ENCODE peak calls at places on chromosomes 5 and 9, in six cellular contexts. One of them, this sample, is unnamed.

GRCh38 chr5:111953351-111954127 is 196.5 kb upstream of the NREP start:
- DNase-seq in HepG2: no peak
- DNase-seq in body of pancreas: no peak
- DNase-seq in heart left ventricle: no peak
- DNase-seq in uterus: no peak
- DNase-seq in A549: no peak
- DNase-seq in this sample: no peak

GRCh38 chr5:91079037-91079436 is 304.1 kb downstream of the ARRDC3 start:
- DNase-seq in heart left ventricle: no peak
- DNase-seq in HepG2: no peak
- DNase-seq in A549: no peak
- DNase-seq in body of pancreas: no peak
- DNase-seq in uterus: no peak
- DNase-seq in this sample: no peak

GRCh38 chr9:81474792-81475191 is 214.6 kb downstream of the TLE1 start:
- DNase-seq in HepG2: no peak
- DNase-seq in body of pancreas: no peak
- DNase-seq in A549: no peak
- DNase-seq in uterus: no peak
- DNase-seq in heart left ventricle: no peak
- DNase-seq in this sample: no peak

GRCh38 chr5:3835817-3836216 is 240.2 kb downstream of the IRX1 start:
- DNase-seq in body of pancreas: no peak
- DNase-seq in A549: no peak
- DNase-seq in heart left ventricle: no peak
- DNase-seq in uterus: no peak
- DNase-seq in HepG2: no peak
- DNase-seq in this sample: no peak

GRCh38 chr9:136093995-136094881 is 851 bp downstream of the NACC2 start:
- DNase-seq in A549: peak; percentile 81
- DNase-seq in body of pancreas: peak; percentile 82
- DNase-seq in HepG2: peak; percentile 72
- DNase-seq in uterus: peak; percentile 81
- DNase-seq in heart left ventricle: peak; percentile 91
- DNase-seq in this sample: peak; percentile 92

GRCh38 chr5:156420665-156421064 is 93.7 kb downstream of the SGCD start:
- DNase-seq in body of pancreas: no peak
- DNase-seq in HepG2: no peak
- DNase-seq in uterus: no peak
- DNase-seq in heart left ventricle: no peak
- DNase-seq in A549: no peak
- DNase-seq in this sample: no peak

GRCh38 chr5:85096426-85096825 is 711.7 kb upstream of the EDIL3 start:
- DNase-seq in HepG2: no peak
- DNase-seq in A549: no peak
- DNase-seq in uterus: no peak
- DNase-seq in body of pancreas: no peak
- DNase-seq in heart left ventricle: no peak
- DNase-seq in this sample: no peak

GRCh38 chr5:134525687-134526482 is 415 bp downstream of the JADE2 start:
- DNase-seq in A549: peak; percentile 84
- DNase-seq in body of pancreas: peak; percentile 82
- DNase-seq in HepG2: peak; percentile 61
- DNase-seq in heart left ventricle: peak; percentile 89
- DNase-seq in uterus: peak; percentile 79
- DNase-seq in this sample: peak; percentile 80

GRCh38 chr5:150368526-150368925 is 11.0 kb downstream of the TCOF1 start:
- DNase-seq in A549: no peak
- DNase-seq in HepG2: no peak
- DNase-seq in heart left ventricle: no peak
- DNase-seq in body of pancreas: no peak
- DNase-seq in uterus: no peak
- DNase-seq in this sample: no peak

GRCh38 chr5:115838885-115839518 is 2.4 kb downstream of the ATG12 start:
- DNase-seq in heart left ventricle: no peak
- DNase-seq in uterus: no peak
- DNase-seq in A549: peak; percentile 61
- DNase-seq in body of pancreas: no peak
- DNase-seq in HepG2: peak; percentile 61
- DNase-seq in this sample: no peak

GRCh38 chr5:168652516-168652915 is 73.3 kb upstream of the PANK3 start:
- DNase-seq in heart left ventricle: no peak
- DNase-seq in A549: no peak
- DNase-seq in uterus: no peak
- DNase-seq in HepG2: no peak
- DNase-seq in body of pancreas: no peak
- DNase-seq in this sample: no peak

GRCh38 chr9:135561391-135562234 is at the start of gene PAEP:
- DNase-seq in uterus: no peak
- DNase-seq in HepG2: peak; percentile 56
- DNase-seq in body of pancreas: no peak
- DNase-seq in A549: peak; percentile 49
- DNase-seq in heart left ventricle: no peak
- DNase-seq in this sample: no peak

GRCh38 chr5:107271682-107272350 is 398.9 kb downstream of the EFNA5 start:
- DNase-seq in uterus: no peak
- DNase-seq in heart left ventricle: no peak
- DNase-seq in body of pancreas: no peak
- DNase-seq in A549: no peak
- DNase-seq in HepG2: no peak
- DNase-seq in this sample: no peak

GRCh38 chr5:159104058-159104651 is 4.4 kb upstream of the EBF1 start:
- DNase-seq in heart left ventricle: peak; percentile 44
- DNase-seq in HepG2: no peak
- DNase-seq in A549: peak; percentile 62
- DNase-seq in body of pancreas: no peak
- DNase-seq in uterus: peak; percentile 43
- DNase-seq in this sample: no peak

GRCh38 chr9:706606-707451 is 134.7 kb upstream of the DMRT1 start:
- DNase-seq in heart left ventricle: peak; percentile 70
- DNase-seq in A549: no peak
- DNase-seq in body of pancreas: peak; percentile 72
- DNase-seq in HepG2: peak; percentile 85
- DNase-seq in uterus: peak; percentile 71
- DNase-seq in this sample: peak; percentile 95

GRCh38 chr5:59842999-59843398 is 50.5 kb downstream of the PDE4D start:
- DNase-seq in A549: no peak
- DNase-seq in heart left ventricle: no peak
- DNase-seq in HepG2: no peak
- DNase-seq in body of pancreas: no peak
- DNase-seq in uterus: no peak
- DNase-seq in this sample: no peak

GRCh38 chr5:168962323-168962722 is 338.6 kb downstream of the SLIT3 start:
- DNase-seq in uterus: no peak
- DNase-seq in body of pancreas: no peak
- DNase-seq in A549: no peak
- DNase-seq in heart left ventricle: no peak
- DNase-seq in HepG2: no peak
- DNase-seq in this sample: no peak

GRCh38 chr5:89173528-89173927 is 290.5 kb upstream of the MEF2C start:
- DNase-seq in A549: no peak
- DNase-seq in HepG2: no peak
- DNase-seq in heart left ventricle: no peak
- DNase-seq in body of pancreas: no peak
- DNase-seq in uterus: no peak
- DNase-seq in this sample: no peak

GRCh38 chr9:89664896-89665329 is 60.1 kb downstream of the GADD45G start:
- DNase-seq in A549: no peak
- DNase-seq in uterus: no peak
- DNase-seq in heart left ventricle: no peak
- DNase-seq in HepG2: no peak
- DNase-seq in body of pancreas: peak; percentile 96
- DNase-seq in this sample: peak; percentile 89

GRCh38 chr9:4866239-4866969 is 73.7 kb downstream of the RCL1 start:
- DNase-seq in A549: no peak
- DNase-seq in HepG2: no peak
- DNase-seq in heart left ventricle: no peak
- DNase-seq in uterus: no peak
- DNase-seq in body of pancreas: no peak
- DNase-seq in this sample: no peak

GRCh38 chr5:36193746-36194145 is 41.8 kb downstream of the SKP2 start:
- DNase-seq in heart left ventricle: no peak
- DNase-seq in body of pancreas: no peak
- DNase-seq in HepG2: no peak
- DNase-seq in uterus: no peak
- DNase-seq in A549: no peak
- DNase-seq in this sample: no peak

GRCh38 chr5:148776780-148777179 is 49.6 kb upstream of the ADRB2 start:
- DNase-seq in heart left ventricle: no peak
- DNase-seq in A549: peak; percentile 12
- DNase-seq in body of pancreas: no peak
- DNase-seq in uterus: no peak
- DNase-seq in HepG2: no peak
- DNase-seq in this sample: no peak

GRCh38 chr5:113770648-113771047 is 257.2 kb downstream of the YTHDC2 start:
- DNase-seq in heart left ventricle: no peak
- DNase-seq in A549: no peak
- DNase-seq in uterus: no peak
- DNase-seq in body of pancreas: no peak
- DNase-seq in HepG2: no peak
- DNase-seq in this sample: no peak

GRCh38 chr9:122347348-122348287 is 23.2 kb upstream of the PTGS1 start:
- DNase-seq in uterus: no peak
- DNase-seq in body of pancreas: peak; percentile 32
- DNase-seq in A549: peak; percentile 50
- DNase-seq in heart left ventricle: no peak
- DNase-seq in HepG2: peak; percentile 36
- DNase-seq in this sample: no peak

GRCh38 chr5:32852535-32852934 is 141.4 kb downstream of the NPR3 start:
- DNase-seq in uterus: no peak
- DNase-seq in heart left ventricle: peak; percentile 38
- DNase-seq in A549: peak; percentile 83
- DNase-seq in body of pancreas: peak; percentile 21
- DNase-seq in HepG2: peak; percentile 22
- DNase-seq in this sample: peak; percentile 15

GRCh38 chr9:135320331-135320730 is 159.3 kb upstream of the PPP1R26 start:
- DNase-seq in heart left ventricle: no peak
- DNase-seq in HepG2: no peak
- DNase-seq in uterus: no peak
- DNase-seq in A549: no peak
- DNase-seq in body of pancreas: no peak
- DNase-seq in this sample: no peak

GRCh38 chr5:136724161-136724560 is 358.8 kb upstream of the TRPC7 start:
- DNase-seq in A549: no peak
- DNase-seq in body of pancreas: no peak
- DNase-seq in heart left ventricle: no peak
- DNase-seq in uterus: no peak
- DNase-seq in HepG2: no peak
- DNase-seq in this sample: no peak

GRCh38 chr5:42854795-42855194 is 43.1 kb upstream of the SELENOP start:
- DNase-seq in A549: peak; percentile 6
- DNase-seq in uterus: no peak
- DNase-seq in body of pancreas: no peak
- DNase-seq in HepG2: peak; percentile 77
- DNase-seq in heart left ventricle: no peak
- DNase-seq in this sample: no peak

GRCh38 chr5:89417990-89418820 is 535.2 kb upstream of the MEF2C start:
- DNase-seq in heart left ventricle: no peak
- DNase-seq in A549: no peak
- DNase-seq in HepG2: no peak
- DNase-seq in uterus: no peak
- DNase-seq in body of pancreas: no peak
- DNase-seq in this sample: no peak

GRCh38 chr5:62310426-62311105 is 4.6 kb downstream of the KIF2A start:
- DNase-seq in uterus: no peak
- DNase-seq in heart left ventricle: no peak
- DNase-seq in A549: no peak
- DNase-seq in HepG2: no peak
- DNase-seq in body of pancreas: no peak
- DNase-seq in this sample: no peak
- H3K9me3 ChIP-seq in uterus: no peaks in the 10 kb centered on the region
- H3K9me3 ChIP-seq in heart left ventricle: no peaks in the 10 kb centered on the region
- H3K9me3 ChIP-seq in A549: no peaks in the 10 kb centered on the region
- H3K9me3 ChIP-seq in HepG2: no peaks in the 10 kb centered on the region
- H3K9me3 ChIP-seq in body of pancreas: no peaks in the 10 kb centered on the region
- H3K9me3 ChIP-seq in this sample: no peaks in the 10 kb centered on the region

GRCh38 chr5:5218396-5218795 is 78.3 kb downstream of the ADAMTS16 start:
- DNase-seq in uterus: no peak
- DNase-seq in HepG2: no peak
- DNase-seq in body of pancreas: no peak
- DNase-seq in heart left ventricle: no peak
- DNase-seq in A549: no peak
- DNase-seq in this sample: no peak
- TF ChIP-seq POLR2A in uterus: no peak
- TF ChIP-seq POLR2A in HepG2: no peak
- TF ChIP-seq POLR2A in body of pancreas: no peak
- TF ChIP-seq POLR2A in heart left ventricle: no peak
- TF ChIP-seq POLR2A in A549: no peak
- TF ChIP-seq POLR2A in this sample: no peak

DNA sequence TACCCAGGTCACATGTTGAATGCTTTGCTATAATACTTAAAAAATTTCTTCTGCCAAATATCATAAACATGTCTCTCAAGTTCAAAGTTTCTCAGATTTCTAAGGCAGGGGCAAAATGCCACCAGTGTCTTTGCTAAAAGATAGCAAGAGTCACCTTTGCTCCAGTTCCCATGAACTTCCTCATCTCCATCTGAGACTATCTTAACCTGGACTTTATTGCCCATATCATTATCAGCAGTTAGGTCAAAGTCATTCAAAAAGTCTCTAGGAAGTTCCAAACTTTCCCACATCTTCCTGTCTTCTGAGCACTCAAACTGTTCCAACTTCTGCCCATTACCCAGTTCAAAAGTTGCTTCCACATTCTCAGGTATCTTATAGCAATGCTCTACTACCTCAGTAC is 307.7 kb upstream of the TNC start:
- DNase-seq in uterus: no peak
- DNase-seq in heart left ventricle: no peak
- DNase-seq in A549: no peak
- DNase-seq in HepG2: no peak
- DNase-seq in body of pancreas: no peak
- DNase-seq in this sample: no peak
- H3K9me3 ChIP-seq in uterus: no peaks in the 10 kb centered on the region
- H3K9me3 ChIP-seq in heart left ventricle: peaks cover 13% of the 10 kb centered on the region
- H3K9me3 ChIP-seq in A549: peaks cover 12% of the 10 kb centered on the region
- H3K9me3 ChIP-seq in HepG2: peaks cover 33% of the 10 kb centered on the region
- H3K9me3 ChIP-seq in body of pancreas: no peaks in the 10 kb centered on the region
- H3K9me3 ChIP-seq in this sample: no peaks in the 10 kb centered on the region

GRCh38 chr5:40798856-40799210 is 659 bp upstream of the PRKAA1 start:
- DNase-seq in HepG2: no peak
- DNase-seq in uterus: no peak
- DNase-seq in body of pancreas: no peak
- DNase-seq in A549: no peak
- DNase-seq in heart left ventricle: no peak
- DNase-seq in this sample: no peak

GRCh38 chr5:40798012-40798855 is at the start of gene PRKAA1:
- DNase-seq in A549: peak; percentile 87
- DNase-seq in HepG2: peak; percentile 71
- DNase-seq in uterus: peak; percentile 91
- DNase-seq in body of pancreas: peak; percentile 92
- DNase-seq in heart left ventricle: peak; percentile 92
- DNase-seq in this sample: peak; percentile 92

GRCh38 chr5:40799248-40799647 is 1.1 kb upstream of the PRKAA1 start:
- DNase-seq in body of pancreas: no peak
- DNase-seq in A549: no peak
- DNase-seq in uterus: no peak
- DNase-seq in HepG2: no peak
- DNase-seq in heart left ventricle: no peak
- DNase-seq in this sample: no peak

GRCh38 chr5:40797273-40798011 is 732 bp downstream of the PRKAA1 start:
- DNase-seq in uterus: peak; percentile 70
- DNase-seq in heart left ventricle: peak; percentile 87
- DNase-seq in A549: peak; percentile 80
- DNase-seq in body of pancreas: peak; percentile 76
- DNase-seq in HepG2: no peak
- DNase-seq in this sample: peak; percentile 81

GRCh38 chr5:40801771-40802562 is 3.8 kb upstream of the PRKAA1 start:
- DNase-seq in uterus: no peak
- DNase-seq in HepG2: peak; percentile 75
- DNase-seq in body of pancreas: no peak
- DNase-seq in A549: no peak
- DNase-seq in heart left ventricle: no peak
- DNase-seq in this sample: no peak
- TF ChIP-seq POLR2A in uterus: no peak
- TF ChIP-seq POLR2A in HepG2: no peak
- TF ChIP-seq POLR2A in body of pancreas: no peak
- TF ChIP-seq POLR2A in A549: no peak
- TF ChIP-seq POLR2A in heart left ventricle: no peak
- TF ChIP-seq POLR2A in this sample: no peak

This sample was measured in right lobe of liver.